ENCODE peak calls at places on chromosome 13, in four cellular contexts. One of them, this sample, is unnamed.

GRCh38 chr13:101149735-101150380 is 266.4 kb downstream of the NALCN start:
- DNase-seq in GM12878: no peak
- DNase-seq in A549: peak
- DNase-seq in HepG2: no peak
- DNase-seq in this sample: peak

GRCh38 chr13:79966039-79966438 is 374.9 kb downstream of the SPRY2 start:
- DNase-seq in GM12878: no peak
- DNase-seq in A549: no peak
- DNase-seq in HepG2: no peak
- DNase-seq in this sample: no peak

GRCh38 chr13:41352935-41353801 is 42.1 kb downstream of the NAA16 start:
- DNase-seq in GM12878: peak
- DNase-seq in A549: peak
- DNase-seq in HepG2: peak
- DNase-seq in this sample: peak

GRCh38 chr13:40220299-40220935 is 446.0 kb downstream of the FOXO1 start:
- DNase-seq in GM12878: no peak
- DNase-seq in A549: no peak
- DNase-seq in HepG2: no peak
- DNase-seq in this sample: no peak

GRCh38 chr13:78192721-78193120 is 274.1 kb upstream of the EDNRB start:
- DNase-seq in GM12878: no peak
- DNase-seq in A549: no peak
- DNase-seq in HepG2: no peak
- DNase-seq in this sample: no peak

GRCh38 chr13:35672611-35673010 is 196.1 kb upstream of the MAB21L1 start:
- DNase-seq in GM12878: no peak
- DNase-seq in A549: no peak
- DNase-seq in HepG2: no peak
- DNase-seq in this sample: no peak

GRCh38 chr13:26561636-26562537 is 4.4 kb downstream of the WASF3 start:
- DNase-seq in GM12878: no peak
- DNase-seq in A549: no peak
- DNase-seq in HepG2: peak
- DNase-seq in this sample: no peak

GRCh38 chr13:50123862-50124535 is 108.8 kb downstream of the KCNRG start:
- DNase-seq in GM12878: no peak
- DNase-seq in A549: peak
- DNase-seq in HepG2: peak
- DNase-seq in this sample: peak

GRCh38 chr13:22451345-22451744 is 729.4 kb upstream of the SGCG start:
- DNase-seq in GM12878: no peak
- DNase-seq in A549: no peak
- DNase-seq in HepG2: peak
- DNase-seq in this sample: no peak

GRCh38 chr13:21101865-21102576 is 40.6 kb upstream of the LATS2 start:
- DNase-seq in GM12878: no peak
- DNase-seq in A549: no peak
- DNase-seq in HepG2: peak
- DNase-seq in this sample: no peak

GRCh38 chr13:59461411-59461810 is 702.3 kb downstream of the DIAPH3 start:
- DNase-seq in GM12878: no peak
- DNase-seq in A549: no peak
- DNase-seq in HepG2: no peak
- DNase-seq in this sample: peak

GRCh38 chr13:97648171-97648880 is 214.4 kb downstream of the RAP2A start:
- DNase-seq in GM12878: no peak
- DNase-seq in A549: no peak
- DNase-seq in HepG2: no peak
- DNase-seq in this sample: no peak

GRCh38 chr13:67086260-67086659 is 143.9 kb downstream of the PCDH9 start:
- DNase-seq in GM12878: no peak
- DNase-seq in A549: no peak
- DNase-seq in HepG2: no peak
- DNase-seq in this sample: no peak

GRCh38 chr13:108508263-108508662 is 121.1 kb upstream of the MYO16 start:
- DNase-seq in GM12878: no peak
- DNase-seq in A549: peak
- DNase-seq in HepG2: peak
- DNase-seq in this sample: no peak

GRCh38 chr13:44726214-44726613 is 150.1 kb upstream of the TSC22D1 start:
- DNase-seq in GM12878: no peak
- DNase-seq in A549: no peak
- DNase-seq in HepG2: no peak
- DNase-seq in this sample: no peak

GRCh38 chr13:112900691-112901091 is 68.3 kb upstream of the MCF2L start:
- DNase-seq in GM12878: no peak
- DNase-seq in A549: no peak
- DNase-seq in HepG2: no peak
- DNase-seq in this sample: no peak

GRCh38 chr13:76481738-76482137 is 404.5 kb downstream of the KCTD12 start:
- DNase-seq in GM12878: no peak
- DNase-seq in A549: no peak
- DNase-seq in HepG2: no peak
- DNase-seq in this sample: no peak

GRCh38 chr13:63337041-63337440 is 1921.4 kb upstream of the PCDH20 start:
- DNase-seq in GM12878: no peak
- DNase-seq in A549: no peak
- DNase-seq in HepG2: no peak
- DNase-seq in this sample: no peak

GRCh38 chr13:34935841-34936240 is 6.2 kb upstream of the NBEA start:
- DNase-seq in GM12878: no peak
- DNase-seq in A549: no peak
- DNase-seq in HepG2: no peak
- DNase-seq in this sample: no peak

GRCh38 chr13:112942689-112943308 is 26.2 kb upstream of the MCF2L start:
- DNase-seq in GM12878: peak
- DNase-seq in A549: peak
- DNase-seq in HepG2: peak
- DNase-seq in this sample: peak

GRCh38 chr13:112961457-112962369 is 7.3 kb upstream of the MCF2L start:
- DNase-seq in GM12878: no peak
- DNase-seq in A549: no peak
- DNase-seq in HepG2: no peak
- DNase-seq in this sample: no peak

GRCh38 chr13:113216165-113217056 is 7.0 kb downstream of the CUL4A start:
- DNase-seq in GM12878: no peak
- DNase-seq in A549: no peak
- DNase-seq in HepG2: peak
- DNase-seq in this sample: no peak

GRCh38 chr13:99873832-99874430 is 97.6 kb downstream of the ZIC5 start:
- DNase-seq in GM12878: no peak
- DNase-seq in A549: no peak
- DNase-seq in HepG2: no peak
- DNase-seq in this sample: no peak

GRCh38 chr13:80276371-80277289 is 64.3 kb downstream of the SPRY2 start:
- DNase-seq in GM12878: no peak
- DNase-seq in A549: no peak
- DNase-seq in HepG2: peak
- DNase-seq in this sample: no peak

GRCh38 chr13:109412232-109412935 is 374.0 kb downstream of the IRS2 start:
- DNase-seq in GM12878: no peak
- DNase-seq in A549: peak
- DNase-seq in HepG2: no peak
- DNase-seq in this sample: peak

GRCh38 chr13:112837371-112838037 is 131.5 kb upstream of the MCF2L start:
- DNase-seq in GM12878: no peak
- DNase-seq in A549: no peak
- DNase-seq in HepG2: no peak
- DNase-seq in this sample: no peak

DNA sequence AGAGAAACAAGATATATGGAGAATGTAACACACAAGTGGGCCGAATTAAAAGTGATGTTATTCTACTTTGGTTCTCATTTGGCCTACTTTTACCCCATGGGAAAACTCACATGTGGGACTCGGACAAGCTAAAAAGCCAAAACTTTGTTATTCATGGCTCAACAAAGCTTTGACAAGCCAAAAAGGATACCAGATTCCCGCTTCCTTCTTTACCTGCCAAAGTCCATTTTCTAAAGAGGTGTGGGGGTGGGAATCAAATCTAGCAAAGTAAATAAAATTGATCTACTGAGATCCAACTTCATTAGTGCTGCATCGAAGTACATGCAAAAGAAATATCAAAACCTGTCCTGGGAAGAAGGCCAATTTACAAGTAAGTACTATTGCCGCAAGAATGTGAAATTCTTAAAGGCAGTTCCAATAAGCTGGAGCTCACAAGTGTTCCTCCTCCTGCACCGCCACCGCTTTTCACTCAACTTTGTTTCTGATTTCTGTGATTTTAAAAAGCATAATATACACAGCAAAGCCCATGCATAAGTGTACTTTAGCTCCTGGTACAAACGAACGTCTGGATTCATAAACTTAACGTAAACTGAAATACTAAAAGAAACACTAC is 1.1 kb downstream of the LNX2 start:
- DNase-seq in GM12878: no peak
- DNase-seq in A549: no peak
- DNase-seq in HepG2: peak
- DNase-seq in this sample: no peak
- TF ChIP-seq POLR2AphosphoS2 in GM12878: no peak
- TF ChIP-seq POLR2AphosphoS2 in A549: no peak
- TF ChIP-seq POLR2AphosphoS2 in HepG2: no peak
- TF ChIP-seq POLR2AphosphoS2 in this sample: no peak

DNA sequence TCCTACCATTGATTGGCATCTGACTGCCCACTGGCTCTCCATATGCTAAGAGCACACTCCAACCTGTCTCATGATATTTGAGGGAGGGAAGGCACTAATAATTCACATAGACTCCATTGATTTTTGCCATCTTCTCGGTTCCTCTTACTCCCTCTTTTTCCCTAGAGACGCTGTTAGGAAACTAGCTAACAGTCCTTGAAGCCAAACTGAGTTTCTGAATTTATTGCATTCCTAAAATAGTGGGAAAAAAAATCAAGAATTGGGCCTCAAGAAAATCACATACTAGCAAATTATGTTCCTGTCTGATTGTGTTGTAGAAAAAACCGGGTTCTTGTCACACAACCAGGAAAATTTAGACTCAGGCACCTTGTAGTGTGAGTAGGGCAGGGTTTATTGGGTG is 86.4 kb upstream of the SLC7A1 start:
- DNase-seq in GM12878: no peak
- DNase-seq in A549: no peak
- DNase-seq in HepG2: no peak
- DNase-seq in this sample: no peak
- TF ChIP-seq POLR2AphosphoS2 in GM12878: no peak
- TF ChIP-seq POLR2AphosphoS2 in A549: no peak
- TF ChIP-seq POLR2AphosphoS2 in HepG2: no peak
- TF ChIP-seq POLR2AphosphoS2 in this sample: no peak

GRCh38 chr13:105410602-105411001 is 1124.9 kb downstream of the EFNB2 start:
- DNase-seq in GM12878: no peak
- DNase-seq in A549: peak
- DNase-seq in HepG2: peak
- DNase-seq in this sample: peak
- TF ChIP-seq POLR2AphosphoS2 in GM12878: no peak
- TF ChIP-seq POLR2AphosphoS2 in A549: no peak
- TF ChIP-seq POLR2AphosphoS2 in HepG2: no peak
- TF ChIP-seq POLR2AphosphoS2 in this sample: no peak

DNA sequence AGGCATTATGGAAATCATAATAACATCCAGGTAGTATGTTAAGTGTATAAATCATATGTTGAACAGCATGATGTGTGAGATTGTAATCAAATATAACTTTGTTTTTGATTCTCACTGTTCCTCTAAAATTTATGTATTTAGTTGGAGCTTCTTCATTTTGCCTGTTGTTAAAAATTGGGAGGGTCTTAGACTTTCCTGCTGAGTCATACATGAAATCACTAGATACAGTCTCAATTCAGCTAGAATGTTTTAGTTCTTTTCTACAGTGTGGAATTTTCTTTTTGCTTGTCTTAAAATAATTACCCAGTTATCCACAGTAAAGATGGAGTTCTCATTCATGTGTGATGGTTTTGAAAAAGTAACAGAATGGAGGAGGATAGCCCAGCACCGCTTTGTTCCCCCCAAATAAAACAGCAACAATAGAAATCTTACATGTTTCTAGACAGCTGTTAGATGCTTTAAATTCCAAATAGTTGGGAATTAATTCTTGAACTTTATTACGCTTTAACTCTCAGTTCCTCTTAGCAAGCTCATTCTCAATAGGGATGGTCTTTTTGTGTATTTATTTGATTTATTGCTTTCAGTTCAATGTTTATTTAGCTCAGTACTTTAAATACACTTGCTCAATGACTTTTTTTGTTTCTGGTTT is 109.5 kb downstream of the PDS5B start:
- DNase-seq in GM12878: no peak
- DNase-seq in A549: no peak
- DNase-seq in HepG2: no peak
- DNase-seq in this sample: no peak
- TF ChIP-seq POLR2AphosphoS2 in GM12878: no peak
- TF ChIP-seq POLR2AphosphoS2 in A549: no peak
- TF ChIP-seq POLR2AphosphoS2 in HepG2: no peak
- TF ChIP-seq POLR2AphosphoS2 in this sample: no peak

DNA sequence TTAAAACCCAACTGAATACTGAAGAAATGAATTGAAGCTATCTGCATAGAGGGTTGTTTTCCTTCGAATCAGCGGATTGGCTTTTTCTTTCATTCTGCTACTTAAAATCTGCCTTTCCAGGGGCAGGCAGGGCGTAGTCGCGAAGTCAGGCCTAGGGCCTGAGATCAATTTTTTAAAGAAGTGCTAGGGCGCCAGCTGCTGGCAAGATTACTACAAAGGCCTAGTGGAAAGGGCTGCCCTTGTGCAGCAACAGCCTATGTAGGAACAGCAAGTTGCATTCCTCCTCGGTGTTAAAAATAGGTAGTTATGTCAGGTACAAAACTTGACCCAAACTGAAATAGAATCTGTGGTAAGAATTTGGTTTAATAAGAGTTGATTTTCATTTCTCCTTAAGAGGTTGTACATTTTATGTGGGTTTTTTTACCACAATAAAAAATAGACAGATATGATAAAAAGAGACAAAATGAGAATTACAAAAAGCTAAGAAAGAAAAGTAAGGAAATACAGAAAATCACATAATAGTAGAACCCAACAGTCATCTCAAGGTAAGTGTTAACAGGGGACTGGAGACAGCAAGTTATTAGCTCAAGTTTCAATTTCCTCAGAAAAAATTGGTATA is 9.5 kb upstream of the URAD start:
- DNase-seq in GM12878: no peak
- DNase-seq in A549: peak
- DNase-seq in HepG2: peak
- DNase-seq in this sample: peak
- TF ChIP-seq POLR2AphosphoS2 in GM12878: no peak
- TF ChIP-seq POLR2AphosphoS2 in A549: no peak
- TF ChIP-seq POLR2AphosphoS2 in HepG2: no peak
- TF ChIP-seq POLR2AphosphoS2 in this sample: no peak

GRCh38 chr13:43071824-43072223 is 48.4 kb downstream of the DNAJC15 start:
- DNase-seq in GM12878: no peak
- DNase-seq in A549: no peak
- DNase-seq in HepG2: no peak
- DNase-seq in this sample: no peak

GRCh38 chr13:43077906-43078305 is 54.5 kb downstream of the DNAJC15 start:
- DNase-seq in GM12878: no peak
- DNase-seq in A549: no peak
- DNase-seq in HepG2: no peak
- DNase-seq in this sample: no peak

GRCh38 chr13:43072394-43072793 is 49.0 kb downstream of the DNAJC15 start:
- DNase-seq in GM12878: no peak
- DNase-seq in A549: no peak
- DNase-seq in HepG2: no peak
- DNase-seq in this sample: no peak

GRCh38 chr13:43077446-43077845 is 54.1 kb downstream of the DNAJC15 start:
- DNase-seq in GM12878: no peak
- DNase-seq in A549: no peak
- DNase-seq in HepG2: no peak
- DNase-seq in this sample: no peak

GRCh38 chr13:43074824-43075510 is 51.6 kb downstream of the DNAJC15 start:
- DNase-seq in GM12878: no peak
- DNase-seq in A549: no peak
- DNase-seq in HepG2: no peak
- DNase-seq in this sample: no peak
- TF ChIP-seq POLR2AphosphoS2 in GM12878: no peak
- TF ChIP-seq POLR2AphosphoS2 in A549: no peak
- TF ChIP-seq POLR2AphosphoS2 in HepG2: no peak
- TF ChIP-seq POLR2AphosphoS2 in this sample: no peak

This sample was measured in K562.